ENCODE peak calls at places on chromosomes 3 and 15, in six cellular contexts. T is K562, P is SK-N-SH, S is A549, D is HepG2, C is GM12878. N is an unnamed sample.

GRCh38 chr15:101272584-101272983 is 4.7 kb downstream of the SELENOS start:
- DNase-seq in T (no peak), P (peak), S (no peak), D (no peak), C (no peak), N (no peak)

GRCh38 chr15:98150531-98150930 is 190.0 kb downstream of the ARRDC4 start:
- DNase-seq in T (no peak), P (no peak), S (no peak), D (no peak), C (no peak), N (no peak)

GRCh38 chr15:73127302-73127936 is 75.2 kb downstream of the NEO1 start:
- DNase-seq in T (peak), P (peak), S (peak), D (peak), C (peak), N (peak)

GRCh38 chr3:124084398-124084881 is 92.5 kb upstream of the ROPN1 start:
- DNase-seq in T (no peak), P (no peak), S (no peak), D (no peak), C (no peak), N (no peak)

GRCh38 chr15:39587910-39588530 is 7.1 kb downstream of the THBS1 start:
- DNase-seq in T (no peak), P (no peak), S (no peak), D (no peak), C (no peak), N (no peak)

GRCh38 chr15:55588070-55588817 is at the start of gene PYGO1:
- DNase-seq in T (peak), P (peak), S (peak), D (peak), C (no peak), N (no peak)

GRCh38 chr15:100759698-100760356 is 119.8 kb upstream of the ALDH1A3 start:
- DNase-seq in T (no peak), P (peak), S (peak), D (peak), C (no peak), N (no peak)

GRCh38 chr3:13772321-13772745 is 107.5 kb downstream of the WNT7A start:
- DNase-seq in T (no peak), P (no peak), S (no peak), D (no peak), C (no peak), N (no peak)

GRCh38 chr3:123292321-123293310 is 90.9 kb downstream of the SEC22A start:
- DNase-seq in T (no peak), P (no peak), S (no peak), D (no peak), C (no peak), N (no peak)

GRCh38 chr3:23550402-23550801 is 255.4 kb upstream of the UBE2E1 start:
- DNase-seq in T (no peak), P (no peak), S (no peak), D (no peak), C (peak), N (no peak)
- TF ChIP-seq CTCF in T (no peak), P (no peak), S (no peak), D (no peak), C (no peak), N (no peak)

GRCh38 chr15:35444557-35445204 is 101.3 kb downstream of the DPH6 start:
- DNase-seq in T (peak), P (peak), S (peak), D (peak), C (peak), N (no peak)
- TF ChIP-seq CHD2 in T (no peak), P (no peak), S (no peak), D (no peak), C (no peak), N (no peak)

GRCh38 chr3:128317698-128318231 is 148.9 kb downstream of the DNAJB8 start:
- DNase-seq in T (no peak), P (peak), S (no peak), D (no peak), C (no peak), N (no peak)

GRCh38 chr3:128319107-128319506 is 147.6 kb downstream of the DNAJB8 start:
- DNase-seq in T (no peak), P (peak), S (no peak), D (no peak), C (no peak), N (no peak)

GRCh38 chr3:128319741-128320141 is 146.9 kb downstream of the DNAJB8 start:
- DNase-seq in T (no peak), P (no peak), S (no peak), D (no peak), C (no peak), N (no peak)

GRCh38 chr3:128317101-128317697 is 149.5 kb downstream of the DNAJB8 start:
- DNase-seq in T (no peak), P (no peak), S (no peak), D (no peak), C (no peak), N (peak)

GRCh38 chr3:128318275-128318920 is 148.3 kb downstream of the DNAJB8 start:
- DNase-seq in T (no peak), P (peak), S (no peak), D (no peak), C (no peak), N (no peak)
- TF ChIP-seq CTCF in T (no peak), P (no peak), S (no peak), D (no peak), C (no peak), N (no peak)

GRCh38 chr15:83396071-83396470 is 51.1 kb upstream of the SH3GL3 start:
- DNase-seq in T (no peak), P (no peak), S (no peak), D (no peak), C (no peak), N (no peak)
- TF ChIP-seq CHD2 in T (no peak), P (no peak), S (no peak), D (no peak), C (no peak), N (no peak)

GRCh38 chr3:98594630-98594961 is 1.2 kb upstream of the CPOX start:
- DNase-seq in T (no peak), P (no peak), S (no peak), D (no peak), C (no peak), N (no peak)

GRCh38 chr3:98596902-98597500 is 3.6 kb upstream of the CPOX start:
- DNase-seq in T (peak), P (peak), S (peak), D (peak), C (peak), N (no peak)

GRCh38 chr3:98592345-98592935 is 971 bp downstream of the CPOX start:
- DNase-seq in T (no peak), P (peak), S (no peak), D (no peak), C (no peak), N (no peak)

GRCh38 chr3:98596087-98596486 is 2.7 kb upstream of the CPOX start:
- DNase-seq in T (no peak), P (no peak), S (no peak), D (no peak), C (no peak), N (no peak)

DNA sequence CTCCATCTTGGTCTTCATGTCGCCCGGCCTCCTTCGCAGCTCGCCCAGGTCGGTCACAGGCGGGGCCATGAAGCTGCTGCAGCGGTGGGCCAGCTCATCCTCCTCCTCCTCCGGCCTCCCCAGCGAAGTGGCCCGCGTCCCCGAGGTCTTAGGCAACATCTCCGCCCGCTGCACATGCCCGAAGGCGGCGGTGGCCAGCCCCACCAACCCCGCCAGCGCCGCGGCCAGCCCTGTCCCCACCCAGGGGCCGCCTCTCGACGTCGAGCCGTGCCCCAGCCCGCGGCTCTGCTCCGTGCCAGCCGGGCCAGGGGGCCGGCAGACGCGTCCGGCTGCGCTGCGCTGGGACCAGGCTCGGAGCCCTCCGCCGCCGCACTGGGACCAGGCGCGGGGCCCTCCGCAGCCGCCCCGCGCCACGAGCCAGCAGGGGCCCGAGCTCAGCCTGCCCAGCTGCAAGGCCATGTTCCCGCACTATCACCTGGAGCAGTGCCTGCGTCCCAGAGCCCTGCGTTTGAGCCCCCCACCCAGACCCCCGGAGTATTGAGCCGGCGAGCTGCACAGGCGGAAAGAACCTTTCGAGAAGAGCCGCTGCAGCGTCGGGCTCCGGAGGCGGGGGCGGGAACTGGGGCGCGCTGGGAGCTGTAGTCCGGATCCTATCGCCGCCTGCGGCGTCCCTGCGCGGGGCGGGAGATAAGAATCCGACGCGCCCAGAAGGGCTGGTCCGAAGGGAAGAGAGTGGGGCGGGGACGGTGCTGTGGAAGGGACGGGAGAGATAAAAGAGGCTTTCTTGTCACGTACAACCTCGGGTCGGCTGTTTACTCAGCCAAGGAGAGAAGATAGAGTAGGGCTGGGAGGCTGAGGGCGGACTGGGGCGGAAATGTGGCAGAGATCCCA is at the start of gene CPOX:
- DNase-seq in T (peak), P (peak), S (peak), D (peak), C (peak), N (peak)
- TF ChIP-seq CTCF in T (no peak), P (no peak), S (no peak), D (peak), C (no peak), N (no peak)

DNA sequence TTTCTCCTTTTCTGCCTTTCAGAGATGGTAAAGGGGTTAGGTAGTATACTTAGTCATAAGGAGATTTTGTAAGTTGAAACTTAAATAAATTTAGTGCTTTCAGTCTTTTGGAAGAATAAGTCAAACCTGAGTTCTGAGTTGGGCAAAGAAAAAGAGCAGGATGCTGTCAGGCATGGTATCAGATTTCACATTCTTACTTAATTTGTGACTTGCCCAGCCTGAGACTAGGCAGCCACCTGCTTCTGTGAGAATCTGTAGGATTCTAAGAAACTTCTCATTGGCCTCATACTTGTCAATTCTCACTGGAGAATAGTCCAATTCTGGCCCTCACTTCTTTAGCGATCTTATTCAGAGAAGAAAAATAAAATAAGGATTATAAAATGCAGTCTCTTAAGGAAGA is 577.5 kb downstream of the DIPK2A start:
- DNase-seq in T (no peak), P (no peak), S (no peak), D (no peak), C (no peak), N (no peak)
- TF ChIP-seq CHD2 in T (no peak), P (no peak), S (no peak), D (no peak), C (no peak), N (no peak)

GRCh38 chr15:90286678-90287077 is 21.2 kb downstream of the NGRN start:
- DNase-seq in T (no peak), P (peak), S (peak), D (peak), C (no peak), N (no peak)
- TF ChIP-seq CTCF in T (peak), P (peak), S (peak), D (peak), C (peak), N (no peak)

DNA sequence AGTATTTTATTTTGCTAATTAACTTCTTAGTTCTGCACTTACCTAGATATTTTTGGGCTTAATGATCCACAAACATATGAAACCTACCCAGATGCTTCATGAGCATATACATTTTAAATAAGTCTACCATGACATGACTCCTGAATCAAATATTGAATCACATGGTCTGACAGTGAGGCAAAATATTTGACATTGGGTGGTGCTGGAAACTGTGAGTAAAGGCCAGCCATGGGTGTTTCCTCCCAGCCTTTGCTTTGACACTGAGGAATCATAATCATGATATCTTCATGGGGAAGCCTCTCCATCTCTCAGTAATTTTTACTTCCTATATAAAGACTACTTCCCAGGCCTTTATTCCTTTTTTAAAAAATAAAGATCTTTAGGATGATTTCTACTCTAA is 22.8 kb upstream of the SSR3 start:
- DNase-seq in T (no peak), P (no peak), S (no peak), D (no peak), C (no peak), N (no peak)
- TF ChIP-seq CHD2 in T (no peak), P (no peak), S (no peak), D (no peak), C (no peak), N (no peak)

GRCh38 chr3:135237371-135237770 is 442.3 kb downstream of the EPHB1 start:
- DNase-seq in T (no peak), P (peak), S (no peak), D (no peak), C (no peak), N (no peak)
- TF ChIP-seq CTCF in T (no peak), P (no peak), S (no peak), D (peak), C (no peak), N (peak)

GRCh38 chr15:66719471-66719870 is 17.4 kb downstream of the SMAD6 start:
- DNase-seq in T (no peak), P (no peak), S (no peak), D (no peak), C (no peak), N (no peak)

GRCh38 chr15:66720206-66721010 is 18.4 kb downstream of the SMAD6 start:
- DNase-seq in T (no peak), P (no peak), S (no peak), D (no peak), C (no peak), N (no peak)

GRCh38 chr15:66716668-66717025 is 14.6 kb downstream of the SMAD6 start:
- DNase-seq in T (no peak), P (no peak), S (no peak), D (no peak), C (no peak), N (no peak)

GRCh38 chr15:66715736-66716667 is 14.0 kb downstream of the SMAD6 start:
- DNase-seq in T (no peak), P (no peak), S (no peak), D (no peak), C (no peak), N (no peak)

GRCh38 chr15:66718220-66718988 is 16.4 kb downstream of the SMAD6 start:
- DNase-seq in T (no peak), P (no peak), S (no peak), D (no peak), C (no peak), N (no peak)
- TF ChIP-seq CHD2 in T (no peak), P (no peak), S (no peak), D (no peak), C (no peak), N (no peak)

N was measured in H1.